ENCODE peak calls at places on chromosomes 6 and 20, in ten cellular contexts. One of them, this sample, is unnamed.

GRCh38 chr6:52724406-52725121 is 38.7 kb downstream of the GSTA2 start:
- DNase-seq in ovary: no peak
- DNase-seq in HCT116: peak; percentile 63
- DNase-seq in tibial nerve: peak; percentile 61
- DNase-seq in A549: peak; percentile 58
- DNase-seq in Peyer's patch: peak; percentile 89
- DNase-seq in esophagus squamous epithelium: no peak
- DNase-seq in body of pancreas: peak; percentile 94
- DNase-seq in sigmoid colon: no peak
- DNase-seq in prostate gland: peak; percentile 44
- DNase-seq in this sample: peak; percentile 71

GRCh38 chr6:141788096-141788495 is 344.6 kb upstream of the GJE1 start:
- DNase-seq in ovary: no peak
- DNase-seq in HCT116: no peak
- DNase-seq in tibial nerve: no peak
- DNase-seq in A549: no peak
- DNase-seq in Peyer's patch: no peak
- DNase-seq in esophagus squamous epithelium: no peak
- DNase-seq in body of pancreas: no peak
- DNase-seq in sigmoid colon: no peak
- DNase-seq in prostate gland: no peak
- DNase-seq in this sample: no peak

GRCh38 chr20:59645316-59645715 is 41.0 kb downstream of the PHACTR3 start:
- DNase-seq in ovary: no peak
- DNase-seq in HCT116: no peak
- DNase-seq in tibial nerve: no peak
- DNase-seq in A549: no peak
- DNase-seq in Peyer's patch: no peak
- DNase-seq in esophagus squamous epithelium: no peak
- DNase-seq in body of pancreas: no peak
- DNase-seq in sigmoid colon: peak; percentile 21
- DNase-seq in prostate gland: no peak
- DNase-seq in this sample: no peak

GRCh38 chr6:36769161-36769675 is 70.0 kb downstream of the CPNE5 start:
- DNase-seq in ovary: no peak
- DNase-seq in HCT116: no peak
- DNase-seq in tibial nerve: no peak
- DNase-seq in A549: no peak
- DNase-seq in Peyer's patch: no peak
- DNase-seq in esophagus squamous epithelium: no peak
- DNase-seq in body of pancreas: no peak
- DNase-seq in sigmoid colon: no peak
- DNase-seq in prostate gland: no peak
- DNase-seq in this sample: peak; percentile 61

GRCh38 chr6:84581494-84582259 is 182.7 kb downstream of the TBX18 start:
- DNase-seq in ovary: no peak
- DNase-seq in HCT116: no peak
- DNase-seq in tibial nerve: no peak
- DNase-seq in A549: no peak
- DNase-seq in Peyer's patch: no peak
- DNase-seq in esophagus squamous epithelium: no peak
- DNase-seq in body of pancreas: no peak
- DNase-seq in sigmoid colon: no peak
- DNase-seq in prostate gland: no peak
- DNase-seq in this sample: no peak

GRCh38 chr6:153028963-153029362 is 26.5 kb upstream of the MTRF1L start:
- DNase-seq in ovary: no peak
- DNase-seq in HCT116: no peak
- DNase-seq in tibial nerve: no peak
- DNase-seq in A549: no peak
- DNase-seq in Peyer's patch: no peak
- DNase-seq in esophagus squamous epithelium: no peak
- DNase-seq in body of pancreas: no peak
- DNase-seq in sigmoid colon: no peak
- DNase-seq in prostate gland: no peak
- DNase-seq in this sample: no peak

GRCh38 chr6:117666881-117667280 is 8.4 kb upstream of the NUS1 start:
- DNase-seq in ovary: no peak
- DNase-seq in HCT116: no peak
- DNase-seq in tibial nerve: no peak
- DNase-seq in A549: no peak
- DNase-seq in Peyer's patch: no peak
- DNase-seq in esophagus squamous epithelium: no peak
- DNase-seq in body of pancreas: no peak
- DNase-seq in sigmoid colon: no peak
- DNase-seq in prostate gland: no peak
- DNase-seq in this sample: no peak

GRCh38 chr20:591941-592340 is 18.2 kb downstream of the TCF15 start:
- DNase-seq in ovary: no peak
- DNase-seq in HCT116: no peak
- DNase-seq in tibial nerve: no peak
- DNase-seq in A549: no peak
- DNase-seq in Peyer's patch: peak; percentile 23
- DNase-seq in esophagus squamous epithelium: no peak
- DNase-seq in body of pancreas: no peak
- DNase-seq in sigmoid colon: no peak
- DNase-seq in prostate gland: no peak
- DNase-seq in this sample: no peak

GRCh38 chr20:49883246-49883802 is 32.0 kb downstream of the SPATA2 start:
- DNase-seq in ovary: no peak
- DNase-seq in HCT116: no peak
- DNase-seq in tibial nerve: no peak
- DNase-seq in A549: no peak
- DNase-seq in Peyer's patch: peak; percentile 36
- DNase-seq in esophagus squamous epithelium: no peak
- DNase-seq in body of pancreas: no peak
- DNase-seq in sigmoid colon: no peak
- DNase-seq in prostate gland: no peak
- DNase-seq in this sample: no peak

GRCh38 chr6:19413323-19413722 is 423.8 kb upstream of the ID4 start:
- DNase-seq in ovary: no peak
- DNase-seq in HCT116: peak; percentile 40
- DNase-seq in tibial nerve: no peak
- DNase-seq in A549: no peak
- DNase-seq in Peyer's patch: no peak
- DNase-seq in esophagus squamous epithelium: no peak
- DNase-seq in body of pancreas: no peak
- DNase-seq in sigmoid colon: no peak
- DNase-seq in prostate gland: no peak
- DNase-seq in this sample: no peak

GRCh38 chr20:36116813-36117441 is 37.6 kb upstream of the EPB41L1 start:
- DNase-seq in ovary: no peak
- DNase-seq in HCT116: no peak
- DNase-seq in tibial nerve: no peak
- DNase-seq in A549: no peak
- DNase-seq in Peyer's patch: no peak
- DNase-seq in esophagus squamous epithelium: no peak
- DNase-seq in body of pancreas: no peak
- DNase-seq in sigmoid colon: no peak
- DNase-seq in prostate gland: no peak
- DNase-seq in this sample: no peak

GRCh38 chr6:34600101-34600500 is 44.0 kb upstream of the SPDEF start:
- DNase-seq in ovary: no peak
- DNase-seq in HCT116: no peak
- DNase-seq in tibial nerve: no peak
- DNase-seq in A549: no peak
- DNase-seq in Peyer's patch: no peak
- DNase-seq in esophagus squamous epithelium: no peak
- DNase-seq in body of pancreas: no peak
- DNase-seq in sigmoid colon: no peak
- DNase-seq in prostate gland: no peak
- DNase-seq in this sample: no peak

GRCh38 chr6:130466052-130466743 is 100.4 kb downstream of the TMEM200A start:
- DNase-seq in ovary: no peak
- DNase-seq in HCT116: no peak
- DNase-seq in tibial nerve: no peak
- DNase-seq in A549: no peak
- DNase-seq in Peyer's patch: no peak
- DNase-seq in esophagus squamous epithelium: no peak
- DNase-seq in body of pancreas: no peak
- DNase-seq in sigmoid colon: no peak
- DNase-seq in prostate gland: no peak
- DNase-seq in this sample: no peak

GRCh38 chr20:58018590-58018989 is 209.9 kb downstream of the ANKRD60 start:
- DNase-seq in ovary: no peak
- DNase-seq in HCT116: no peak
- DNase-seq in tibial nerve: no peak
- DNase-seq in A549: no peak
- DNase-seq in Peyer's patch: no peak
- DNase-seq in esophagus squamous epithelium: no peak
- DNase-seq in body of pancreas: no peak
- DNase-seq in sigmoid colon: no peak
- DNase-seq in prostate gland: no peak
- DNase-seq in this sample: no peak

GRCh38 chr6:4402477-4402976 is 267.2 kb upstream of the ECI2 start:
- DNase-seq in ovary: peak; percentile 14
- DNase-seq in HCT116: no peak
- DNase-seq in tibial nerve: no peak
- DNase-seq in A549: peak; percentile 35
- DNase-seq in Peyer's patch: no peak
- DNase-seq in esophagus squamous epithelium: no peak
- DNase-seq in body of pancreas: no peak
- DNase-seq in sigmoid colon: no peak
- DNase-seq in prostate gland: no peak
- DNase-seq in this sample: peak; percentile 59

DNA sequence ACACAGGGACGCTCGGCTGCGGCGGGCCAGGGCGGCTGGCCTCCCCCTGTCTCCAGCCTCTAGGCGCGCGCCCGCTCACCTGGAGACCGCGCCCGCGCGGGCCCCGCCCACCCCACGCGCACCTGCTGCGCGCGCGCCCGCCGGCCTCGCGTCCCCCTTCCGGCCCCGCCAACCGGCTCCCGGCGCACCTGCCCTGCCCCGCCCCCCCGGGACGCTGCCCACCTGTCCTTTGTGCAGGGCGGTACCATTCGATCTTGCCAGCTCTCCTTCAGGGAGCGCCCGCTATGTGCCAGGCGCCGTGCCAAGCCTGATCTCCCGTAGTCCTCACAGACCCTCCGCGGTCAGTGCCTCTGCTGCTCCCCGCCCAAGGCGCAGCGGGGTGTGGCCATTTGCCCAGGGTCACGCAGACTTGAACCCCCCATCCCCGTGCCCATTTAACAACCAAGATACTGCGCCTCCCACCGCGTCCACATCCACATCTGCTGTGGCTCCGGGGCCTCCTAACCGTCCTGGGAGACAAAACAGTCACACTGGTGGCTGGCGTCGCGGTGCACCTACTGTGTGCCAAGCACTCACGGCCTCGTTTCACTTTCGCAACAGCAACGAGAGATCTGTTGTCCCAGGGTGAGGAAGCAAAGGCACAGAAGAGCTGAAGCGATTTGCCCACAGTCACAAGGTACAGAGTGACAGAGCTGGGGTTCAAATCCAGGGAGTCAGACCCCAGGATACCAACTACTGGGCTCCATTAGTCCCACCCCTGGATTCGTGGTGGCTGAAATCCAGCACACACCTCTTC is 48.1 kb downstream of the NOL4L start:
- DNase-seq in ovary: peak; percentile 51
- DNase-seq in HCT116: no peak
- DNase-seq in tibial nerve: no peak
- DNase-seq in A549: no peak
- DNase-seq in Peyer's patch: peak; percentile 92
- DNase-seq in esophagus squamous epithelium: no peak
- DNase-seq in body of pancreas: peak; percentile 73
- DNase-seq in sigmoid colon: no peak
- DNase-seq in prostate gland: no peak
- DNase-seq in this sample: peak; percentile 33
- H3K4me1 ChIP-seq in ovary: peaks cover 10% of the 10 kb centered on the region
- H3K4me1 ChIP-seq in HCT116: peaks cover 15% of the 10 kb centered on the region
- H3K4me1 ChIP-seq in tibial nerve: no peaks in the 10 kb centered on the region
- H3K4me1 ChIP-seq in A549: peaks cover 9% of the 10 kb centered on the region
- H3K4me1 ChIP-seq in Peyer's patch: peaks cover 50% of the 10 kb centered on the region
- H3K4me1 ChIP-seq in esophagus squamous epithelium: peaks cover 23% of the 10 kb centered on the region
- H3K4me1 ChIP-seq in body of pancreas: peaks cover 6% of the 10 kb centered on the region
- H3K4me1 ChIP-seq in sigmoid colon: peaks cover 28% of the 10 kb centered on the region
- H3K4me1 ChIP-seq in prostate gland: no peaks in the 10 kb centered on the region
- H3K4me1 ChIP-seq in this sample: peaks cover 9% of the 10 kb centered on the region

GRCh38 chr20:13684566-13685222 is 46.0 kb upstream of the TASP1 start:
- DNase-seq in ovary: no peak
- DNase-seq in HCT116: no peak
- DNase-seq in tibial nerve: no peak
- DNase-seq in A549: no peak
- DNase-seq in Peyer's patch: peak; percentile 49
- DNase-seq in esophagus squamous epithelium: no peak
- DNase-seq in body of pancreas: no peak
- DNase-seq in sigmoid colon: no peak
- DNase-seq in prostate gland: no peak
- DNase-seq in this sample: no peak
- H3K27ac ChIP-seq in ovary: no peak overlapping the region
- H3K27ac ChIP-seq in HCT116: no peak overlapping the region
- H3K27ac ChIP-seq in tibial nerve: no peak overlapping the region
- H3K27ac ChIP-seq in A549: no peak overlapping the region
- H3K27ac ChIP-seq in Peyer's patch: peak overlapping the region; percentile 39
- H3K27ac ChIP-seq in esophagus squamous epithelium: no peak overlapping the region
- H3K27ac ChIP-seq in body of pancreas: no peak overlapping the region
- H3K27ac ChIP-seq in sigmoid colon: no peak overlapping the region
- H3K27ac ChIP-seq in prostate gland: no peak overlapping the region
- H3K27ac ChIP-seq in this sample: no peak overlapping the region

DNA sequence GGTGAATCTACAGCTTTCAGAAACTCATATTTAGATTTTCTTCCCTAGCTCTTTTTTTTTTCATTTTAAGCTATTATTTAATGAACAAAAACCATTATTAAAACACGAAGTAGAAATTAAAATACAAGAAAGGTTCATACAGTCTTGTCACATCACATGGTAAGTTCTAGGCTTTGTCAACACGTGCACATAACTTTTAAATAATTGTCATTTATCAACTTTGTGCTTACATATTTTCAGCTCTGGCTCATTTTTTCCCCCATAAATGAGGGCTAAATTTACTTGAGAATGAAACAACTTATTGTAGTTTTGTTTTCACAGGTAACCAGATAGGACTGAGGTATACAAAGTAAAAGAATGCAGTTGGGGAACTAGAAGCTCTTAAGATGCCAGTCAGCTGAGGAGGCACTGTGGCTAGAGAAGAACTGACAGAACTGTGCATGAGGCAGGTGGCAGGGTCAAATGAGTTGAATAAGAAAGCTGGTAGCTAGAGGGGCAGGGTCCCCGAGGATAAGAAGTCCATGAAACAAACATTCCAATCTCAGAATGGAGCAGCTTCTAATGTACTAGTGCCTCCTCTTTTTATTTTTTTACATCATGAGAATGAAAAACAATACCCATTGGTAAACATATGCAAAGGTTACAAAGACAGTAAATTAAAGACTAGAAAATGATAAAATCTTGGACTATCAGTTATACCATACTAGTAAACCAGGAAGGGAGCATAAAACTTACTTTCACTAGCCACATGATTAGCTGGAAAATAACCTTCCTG is 141.5 kb downstream of the MYB start:
- DNase-seq in ovary: no peak
- DNase-seq in HCT116: no peak
- DNase-seq in tibial nerve: no peak
- DNase-seq in A549: no peak
- DNase-seq in Peyer's patch: no peak
- DNase-seq in esophagus squamous epithelium: no peak
- DNase-seq in body of pancreas: no peak
- DNase-seq in sigmoid colon: no peak
- DNase-seq in prostate gland: no peak
- DNase-seq in this sample: no peak
- TF ChIP-seq POLR2A in ovary: no peak
- TF ChIP-seq POLR2A in HCT116: no peak
- TF ChIP-seq POLR2A in tibial nerve: no peak
- TF ChIP-seq POLR2A in A549: no peak
- TF ChIP-seq POLR2A in Peyer's patch: no peak
- TF ChIP-seq POLR2A in esophagus squamous epithelium: no peak
- TF ChIP-seq POLR2A in body of pancreas: no peak
- TF ChIP-seq POLR2A in sigmoid colon: no peak
- TF ChIP-seq POLR2A in prostate gland: no peak
- TF ChIP-seq POLR2A in this sample: no peak

GRCh38 chr6:107246972-107247615 is 131.8 kb upstream of the BEND3 start:
- DNase-seq in ovary: no peak
- DNase-seq in HCT116: no peak
- DNase-seq in tibial nerve: no peak
- DNase-seq in A549: no peak
- DNase-seq in Peyer's patch: no peak
- DNase-seq in esophagus squamous epithelium: no peak
- DNase-seq in body of pancreas: no peak
- DNase-seq in sigmoid colon: no peak
- DNase-seq in prostate gland: peak; percentile 65
- DNase-seq in this sample: no peak
- H3K4me1 ChIP-seq in ovary: peaks cover 2% of the 10 kb centered on the region
- H3K4me1 ChIP-seq in HCT116: no peaks in the 10 kb centered on the region
- H3K4me1 ChIP-seq in tibial nerve: no peaks in the 10 kb centered on the region
- H3K4me1 ChIP-seq in A549: no peaks in the 10 kb centered on the region
- H3K4me1 ChIP-seq in Peyer's patch: no peaks in the 10 kb centered on the region
- H3K4me1 ChIP-seq in esophagus squamous epithelium: peaks cover 3% of the 10 kb centered on the region
- H3K4me1 ChIP-seq in body of pancreas: no peaks in the 10 kb centered on the region
- H3K4me1 ChIP-seq in sigmoid colon: no peaks in the 10 kb centered on the region
- H3K4me1 ChIP-seq in prostate gland: peaks cover 3% of the 10 kb centered on the region
- H3K4me1 ChIP-seq in this sample: no peaks in the 10 kb centered on the region